ENCODE peak calls at places on chromosomes 5 and 9, in seven cellular contexts. A is endothelial cell, B is neural crest cell, J is spleen, X is cardiac fibroblast, T is astrocyte of the cerebellum, W is BJ. L is an unnamed sample.

GRCh38 chr9:95084254-95084934 is 233.1 kb downstream of the FANCC start:
- DNase-seq in W (no peak), B (no peak), A (no peak), X (no peak), T (no peak), J (peak; percentile 30), L (no peak)

GRCh38 chr9:385818-386398 is 171.2 kb downstream of the DOCK8 start:
- DNase-seq in A (peak; percentile 64), J (no peak), B (peak; percentile 58), W (peak; percentile 8), X (peak; percentile 86), T (peak; percentile 42), L (peak; percentile 34)

GRCh38 chr9:101536938-101537337 is 3.3 kb downstream of the RNF20 start:
- DNase-seq in X (peak; percentile 43), T (peak; percentile 19), B (peak; percentile 23), W (no peak), A (peak; percentile 43), J (no peak), L (peak; percentile 32)

GRCh38 chr5:33170414-33170813 is 270.4 kb upstream of the TARS1 start:
- DNase-seq in B (no peak), T (no peak), X (no peak), A (no peak), W (no peak), J (no peak), L (no peak)

GRCh38 chr5:132052520-132052919 is 7.9 kb upstream of the IL3 start:
- DNase-seq in J (peak; percentile 68), B (no peak), X (no peak), A (no peak), W (no peak), T (no peak), L (no peak)

GRCh38 chr5:77239126-77239741 is 28.8 kb downstream of the PDE8B start:
- DNase-seq in J (no peak), X (peak; percentile 29), W (no peak), T (peak; percentile 1), A (no peak), B (no peak), L (peak; percentile 13)

GRCh38 chr9:131411719-131412681 is 18.1 kb downstream of the PRRC2B start:
- DNase-seq in W (no peak), J (peak; percentile 31), B (no peak), T (no peak), X (no peak), A (no peak), L (no peak)

GRCh38 chr5:171400169-171400568 is 12.5 kb downstream of the NPM1 start:
- DNase-seq in W (no peak), J (no peak), T (no peak), A (no peak), X (no peak), B (no peak), L (no peak)

GRCh38 chr5:164500856-164501255 is 995.4 kb downstream of the MAT2B start:
- DNase-seq in B (no peak), A (no peak), W (no peak), T (no peak), J (no peak), X (no peak), L (no peak)

GRCh38 chr9:125755340-125755739 is 8.2 kb downstream of the PBX3 start:
- DNase-seq in T (peak; percentile 35), B (no peak), A (no peak), J (no peak), X (no peak), W (no peak), L (no peak)

GRCh38 chr9:19946446-19947109 is 157.7 kb upstream of the SLC24A2 start:
- DNase-seq in J (no peak), B (no peak), X (peak; percentile 26), T (no peak), W (no peak), A (no peak), L (peak; percentile 38)

GRCh38 chr5:175816348-175816747 is 55.0 kb upstream of the CPLX2 start:
- DNase-seq in B (no peak), X (no peak), J (peak; percentile 21), A (no peak), T (no peak), W (no peak), L (peak; percentile 73)

GRCh38 chr5:139228201-139228796 is 30.1 kb upstream of the SIL1 start:
- DNase-seq in A (no peak), W (no peak), T (no peak), X (no peak), B (no peak), J (peak; percentile 2), L (no peak)

GRCh38 chr5:51226420-51226735 is 156.9 kb upstream of the ISL1 start:
- DNase-seq in J (no peak), A (no peak), W (no peak), T (no peak), X (no peak), B (no peak), L (peak; percentile 64)

GRCh38 chr5:103295871-103296270 is 37.3 kb downstream of the MACIR start:
- DNase-seq in X (no peak), B (no peak), W (no peak), T (no peak), J (no peak), A (no peak), L (no peak)

GRCh38 chr9:134152022-134152448 is 12.3 kb downstream of the RNU6ATAC start:
- DNase-seq in W (no peak), J (no peak), B (no peak), X (no peak), A (no peak), T (no peak), L (no peak)

DNA sequence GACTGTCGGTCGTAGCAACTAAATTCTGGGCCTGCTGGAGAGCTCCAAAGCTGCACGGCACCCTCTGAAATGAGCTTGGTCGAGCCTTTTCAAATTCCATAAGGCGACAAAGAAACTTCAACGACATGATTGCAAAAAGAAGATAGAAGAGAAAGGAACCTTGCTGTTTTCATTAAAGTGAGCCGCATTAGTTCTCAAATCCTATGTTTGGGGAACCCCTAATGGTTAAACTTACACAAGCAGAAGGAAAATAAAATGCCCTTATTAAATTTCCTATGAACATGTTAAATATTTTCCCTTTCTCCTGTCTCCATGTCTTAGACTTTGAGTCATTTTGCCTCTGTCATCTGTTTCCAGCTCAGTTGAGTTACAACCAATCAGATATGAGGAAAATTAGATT is 735.7 kb upstream of the WWC1 start:
- DNase-seq in W (no peak), J (no peak), X (no peak), T (peak; percentile 11), B (no peak), A (no peak), L (peak; percentile 5)
- TF ChIP-seq CTCF in W (no peak), J (no peak), X (no peak), T (no peak), B (no peak), A (no peak), L (no peak)

DNA sequence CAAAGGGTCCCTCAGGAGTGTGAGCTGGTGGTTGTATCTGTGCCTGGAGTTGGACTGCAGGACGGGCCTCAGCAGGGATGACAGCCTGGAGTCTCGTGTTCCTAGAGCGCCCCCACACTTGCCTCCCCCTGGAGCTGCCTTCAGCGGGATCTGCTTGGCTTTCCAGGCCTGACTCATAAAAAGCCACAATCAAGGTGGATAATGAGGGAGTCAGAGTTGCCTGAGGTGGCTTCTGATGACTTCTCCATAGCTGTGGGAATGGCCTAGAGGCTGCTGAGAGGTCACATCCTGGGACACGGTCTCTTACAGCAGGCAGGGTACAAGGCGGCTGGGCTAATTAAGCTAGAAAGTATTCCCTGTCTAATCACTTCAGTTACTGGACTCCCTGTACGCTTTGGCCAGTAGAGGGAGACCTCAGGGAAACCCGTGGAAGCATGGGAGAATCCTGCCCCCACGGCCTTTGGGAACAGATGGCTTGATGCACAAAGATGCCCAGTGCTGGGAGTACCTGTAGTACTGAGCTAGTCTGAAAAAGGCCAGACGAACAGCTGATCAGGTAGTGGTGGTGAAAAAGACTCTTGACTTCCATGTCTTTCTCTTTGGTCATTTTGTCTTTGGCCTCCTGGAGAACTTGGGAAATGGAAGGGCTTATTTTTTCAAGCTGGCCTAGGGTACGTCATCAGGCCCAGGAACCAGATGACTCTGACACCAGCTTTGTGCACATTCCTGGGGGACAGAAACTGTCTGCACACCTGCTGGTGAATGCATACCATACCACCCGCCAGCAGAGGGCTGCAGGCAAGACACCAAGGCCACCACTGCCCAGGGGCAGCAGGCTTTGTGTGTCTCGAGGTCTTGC is 16.1 kb upstream of the FRRS1L start:
- DNase-seq in T (no peak), B (peak; percentile 20), W (no peak), X (peak; percentile 33), A (peak; percentile 59), J (no peak), L (peak; percentile 64)
- TF ChIP-seq CTCF in T (peak; percentile 69), B (peak; percentile 40), W (peak; percentile 57), X (peak; percentile 63), A (peak; percentile 58), J (no peak), L (peak; percentile 60)

GRCh38 chr5:59039003-59039295 is 456.1 kb downstream of the RAB3C start:
- DNase-seq in W (no peak), J (no peak), T (no peak), B (no peak), A (peak; percentile 36), X (no peak), L (no peak)

GRCh38 chr5:59037041-59037440 is 454.2 kb downstream of the RAB3C start:
- DNase-seq in J (no peak), B (no peak), A (no peak), X (no peak), T (no peak), W (no peak), L (no peak)

GRCh38 chr5:59039296-59040006 is 456.6 kb downstream of the RAB3C start:
- DNase-seq in T (peak; percentile 32), J (peak; percentile 96), B (peak; percentile 52), X (peak; percentile 82), A (peak; percentile 65), W (no peak), L (peak; percentile 69)

GRCh38 chr5:59037453-59038168 is 454.7 kb downstream of the RAB3C start:
- DNase-seq in W (no peak), T (no peak), B (no peak), X (peak; percentile 27), A (no peak), J (no peak), L (no peak)

DNA sequence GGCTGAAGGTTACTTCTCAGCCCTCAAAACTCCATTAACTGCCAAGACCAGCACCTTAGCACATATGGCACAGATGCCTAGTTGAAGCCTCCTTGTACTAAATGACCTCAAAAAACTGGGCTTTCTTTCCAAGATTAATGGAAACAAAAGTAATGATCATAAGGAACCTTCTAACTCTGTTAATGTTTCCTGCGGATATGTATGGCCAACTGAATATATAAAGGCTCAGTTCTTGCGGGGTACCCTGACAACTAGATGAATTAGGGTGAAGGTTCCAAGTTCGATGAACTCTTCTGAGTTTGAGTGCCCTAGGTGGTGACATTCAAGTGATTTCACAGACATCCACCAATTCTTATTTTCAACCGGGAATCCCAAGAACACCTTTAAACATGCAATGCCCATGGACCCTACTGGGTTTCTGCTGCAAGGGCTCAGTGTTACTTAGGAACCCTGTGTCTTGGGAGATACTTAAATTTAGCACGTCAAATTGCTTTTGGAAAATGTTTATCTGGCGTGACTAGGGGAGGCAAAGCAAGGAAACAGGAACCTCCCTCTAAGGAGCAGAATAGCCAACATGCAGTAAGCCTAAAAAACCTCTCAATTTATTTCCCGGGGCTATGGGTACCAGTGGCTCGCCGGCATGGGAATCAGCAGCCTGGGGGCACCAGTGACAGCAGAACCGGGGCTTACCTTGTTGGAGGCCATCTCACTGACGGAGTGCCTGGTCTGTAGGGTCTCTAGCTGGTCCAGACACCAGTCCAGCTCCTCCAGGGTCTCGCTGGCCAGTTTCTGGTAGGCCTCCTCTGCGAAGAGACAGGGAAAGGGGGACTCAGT is 455.5 kb downstream of the RAB3C start:
- DNase-seq in A (no peak), J (no peak), B (peak; percentile 4), X (peak; percentile 40), T (no peak), W (no peak), L (no peak)
- TF ChIP-seq CTCF in A (no peak), J (no peak), B (no peak), X (no peak), T (no peak), W (peak; percentile 2), L (no peak)

GRCh38 chr5:142364251-142365145 is 39.7 kb upstream of the SPRY4 start:
- DNase-seq in W (no peak), B (no peak), J (peak; percentile 82), A (no peak), X (no peak), T (no peak), L (peak; percentile 94)
- TF ChIP-seq CTCF in W (no peak), B (no peak), J (no peak), A (no peak), X (no peak), T (no peak), L (no peak)